ENCODE peak calls at places on chromosomes 5 and 9, in six cellular contexts. Z, C, S, V, J and G are unnamed samples.
A peak's percentile ranks its signal among the peaks of the same experiment; 100 is the strongest.

GRCh38 chr9:14428781-14429230 is 114.9 kb upstream of the NFIB start:
- DNase-seq in V (peak; percentile 78), S (peak; percentile 91), Z (peak; percentile 59), C (peak; percentile 60), J (no peak), G (peak; percentile 40)

GRCh38 chr5:179344301-179345178 is 721 bp downstream of the ADAMTS2 start:
- DNase-seq in J (no peak), C (no peak), Z (no peak), S (no peak), V (no peak), G (no peak)

GRCh38 chr9:101409079-101409477 is 10.4 kb downstream of the ZNF189 start:
- DNase-seq in S (no peak), V (no peak), C (no peak), Z (no peak), J (no peak), G (no peak)

GRCh38 chr9:72473474-72474241 is 47.8 kb upstream of the TMC1 start:
- DNase-seq in C (no peak), Z (no peak), J (no peak), V (no peak), S (no peak), G (no peak)

GRCh38 chr9:93009337-93010015 is 49.0 kb upstream of the SUSD3 start:
- DNase-seq in Z (no peak), S (no peak), J (peak; percentile 29), C (no peak), V (no peak), G (no peak)

GRCh38 chr5:65127181-65127901 is 354.4 kb downstream of the ADAMTS6 start:
- DNase-seq in Z (no peak), V (no peak), S (no peak), J (no peak), C (no peak), G (no peak)

GRCh38 chr5:154900071-154900470 is 37.9 kb downstream of the GEMIN5 start:
- DNase-seq in J (no peak), C (no peak), S (no peak), Z (no peak), V (no peak), G (no peak)

GRCh38 chr5:1827410-1828397 is 26.5 kb downstream of the NDUFS6 start:
- DNase-seq in C (no peak), J (peak; percentile 56), Z (no peak), V (no peak), S (peak; percentile 39), G (no peak)

GRCh38 chr5:66285343-66285942 is 141.3 kb downstream of the SREK1 start:
- DNase-seq in C (no peak), J (no peak), Z (no peak), S (no peak), V (no peak), G (no peak)

GRCh38 chr5:109692011-109692410 is 2.3 kb downstream of the MAN2A1 start:
- DNase-seq in Z (no peak), C (no peak), J (no peak), S (peak; percentile 4), V (no peak), G (no peak)

GRCh38 chr5:73564644-73565165 is 734 bp downstream of the ANKRA2 start:
- DNase-seq in S (no peak), Z (no peak), C (no peak), V (no peak), J (no peak), G (no peak)

GRCh38 chr9:133274236-133275104 is 531 bp downstream of the ABO start:
- DNase-seq in V (no peak), C (no peak), Z (no peak), J (no peak), S (no peak), G (no peak)

GRCh38 chr5:113052041-113052795 is 75.6 kb downstream of the DCP2 start:
- DNase-seq in Z (no peak), C (no peak), V (no peak), S (no peak), J (no peak), G (no peak)

GRCh38 chr5:172872997-172873491 is 39.0 kb downstream of the ERGIC1 start:
- DNase-seq in C (peak; percentile 90), J (no peak), S (no peak), Z (no peak), V (peak; percentile 95), G (peak; percentile 66)

GRCh38 chr9:23492126-23493002 is 333.7 kb downstream of the ELAVL2 start:
- DNase-seq in V (no peak), C (no peak), S (peak; percentile 71), Z (peak; percentile 32), J (no peak), G (no peak)

GRCh38 chr5:132680780-132681475 is 7.1 kb downstream of the IL4 start:
- DNase-seq in Z (no peak), S (no peak), J (peak; percentile 19), V (peak; percentile 29), C (no peak), G (no peak)

GRCh38 chr9:132631280-132631679 is 38.5 kb downstream of the DDX31 start:
- DNase-seq in V (no peak), C (no peak), S (no peak), J (no peak), Z (no peak), G (no peak)

GRCh38 chr5:129392681-129393080 is 67.4 kb upstream of the ADAMTS19 start:
- DNase-seq in Z (no peak), S (no peak), V (no peak), C (no peak), J (no peak), G (no peak)

GRCh38 chr5:34059997-34060396 is 17.0 kb upstream of the C1QTNF3 start:
- DNase-seq in J (no peak), Z (no peak), S (no peak), V (no peak), C (no peak), G (no peak)

GRCh38 chr9:117305454-117305853 is 109.4 kb downstream of the ASTN2 start:
- DNase-seq in J (no peak), S (no peak), Z (no peak), V (no peak), C (no peak), G (no peak)

GRCh38 chr9:133708770-133709611 is 29.2 kb downstream of the SARDH start:
- DNase-seq in S (peak; percentile 50), C (no peak), V (peak; percentile 54), Z (peak; percentile 30), J (peak; percentile 72), G (no peak)

GRCh38 chr9:86741311-86742215 is 205.7 kb downstream of the GAS1 start:
- DNase-seq in Z (no peak), V (no peak), S (no peak), J (no peak), C (no peak), G (no peak)

GRCh38 chr5:96150007-96150406 is 188.4 kb upstream of the ELL2 start:
- DNase-seq in Z (no peak), V (no peak), S (no peak), J (no peak), C (no peak), G (no peak)

GRCh38 chr5:80245986-80246781 is 9.7 kb downstream of the SERINC5 start:
- DNase-seq in J (no peak), Z (no peak), V (no peak), S (peak; percentile 84), C (no peak), G (no peak)

GRCh38 chr9:83336696-83337095 is 201.5 kb downstream of the FRMD3 start:
- DNase-seq in S (peak; percentile 8), J (no peak), V (no peak), Z (no peak), C (no peak), G (no peak)

GRCh38 chr5:55572011-55572410 is 37.2 kb upstream of the PLPP1 start:
- DNase-seq in S (no peak), V (no peak), J (no peak), C (no peak), Z (no peak), G (no peak)

GRCh38 chr5:173997331-173997730 is 8.4 kb downstream of the C5orf47 start:
- DNase-seq in V (no peak), J (no peak), C (no peak), S (no peak), Z (no peak), G (no peak)

GRCh38 chr5:107230367-107230766 is 440.4 kb downstream of the EFNA5 start:
- DNase-seq in S (no peak), J (no peak), Z (no peak), C (no peak), V (no peak), G (no peak)
- H3K4me1 ChIP-seq in S (no peaks in the 10 kb centered on the region), J (no peaks in the 10 kb centered on the region), Z (no peaks in the 10 kb centered on the region), C (no peaks in the 10 kb centered on the region), V (no peaks in the 10 kb centered on the region), G (no peaks in the 10 kb centered on the region)

DNA sequence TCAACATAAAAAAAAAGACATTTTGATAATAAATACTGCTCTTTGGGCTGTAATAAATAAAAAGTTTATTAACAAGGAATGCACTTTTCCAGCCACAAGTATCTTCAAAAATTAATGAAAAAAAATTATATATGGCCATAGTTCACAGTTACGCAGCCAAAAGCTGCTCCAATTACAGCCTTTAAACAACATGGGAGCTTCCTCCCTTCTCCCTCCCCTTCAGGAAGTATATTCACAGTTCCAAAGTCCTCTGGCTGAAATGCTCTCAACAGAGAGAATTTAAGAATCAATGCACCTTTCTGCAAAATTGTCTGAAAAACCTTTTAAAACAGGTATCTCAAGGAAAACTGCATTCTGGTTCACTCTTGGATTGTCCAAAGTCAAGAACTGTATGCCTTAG is 5.9 kb downstream of the PLK2 start:
- DNase-seq in C (no peak), S (no peak), Z (no peak), V (no peak), J (no peak), G (no peak)
- H3K4me3 ChIP-seq in C (no peak overlapping the region), S (no peak overlapping the region), Z (no peak overlapping the region), V (no peak overlapping the region), J (no peak overlapping the region), G (peak overlapping the region; percentile 90)

GRCh38 chr9:136627703-136628102 is 35.0 kb upstream of the EGFL7 start:
- DNase-seq in Z (no peak), J (no peak), S (no peak), V (no peak), C (peak; percentile 9), G (no peak)
- TF ChIP-seq CTCF in Z (no peak), J (no peak), S (no peak), V (no peak), C (no peak), G (no peak)

DNA sequence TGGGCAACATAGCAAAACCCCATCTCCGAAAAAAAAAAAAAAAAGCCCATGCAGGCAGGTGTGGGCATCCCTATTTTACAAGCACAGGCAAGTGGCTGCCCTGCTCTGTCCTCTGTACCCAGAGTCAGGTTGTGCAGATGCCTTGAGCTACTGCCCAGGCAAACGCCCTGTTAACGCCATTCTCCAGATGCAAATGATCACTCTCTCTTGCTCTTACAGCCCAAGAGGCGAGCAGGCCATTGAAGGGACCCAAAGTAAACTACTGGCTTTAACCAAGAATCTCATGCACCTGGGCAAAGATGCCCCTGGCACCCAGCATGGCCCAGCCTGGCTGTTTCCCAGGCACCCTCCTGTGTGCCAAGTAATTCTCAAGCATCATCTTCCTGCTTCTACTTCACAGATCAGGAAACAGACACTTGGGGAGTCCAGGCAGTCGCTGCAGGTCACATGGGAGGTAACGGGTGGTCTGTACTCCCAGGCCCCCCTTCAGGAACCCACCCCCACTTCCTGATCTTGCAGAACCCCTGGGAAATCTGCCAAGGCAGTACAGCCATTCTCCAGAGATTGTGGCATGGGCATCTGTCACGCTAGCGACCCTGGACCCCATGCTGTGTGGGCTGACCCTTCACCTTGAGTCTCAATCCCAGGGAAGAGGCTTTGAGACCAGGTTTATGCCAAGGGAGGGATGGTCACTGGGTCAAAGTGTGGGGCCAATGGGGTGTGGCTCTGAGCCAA is 14.2 kb downstream of the EEIG1 start:
- DNase-seq in Z (no peak), V (no peak), J (no peak), C (peak; percentile 37), S (no peak), G (no peak)
- H3K4me1 ChIP-seq in Z (peaks cover 30% of the 10 kb centered on the region), V (peaks cover 88% of the 10 kb centered on the region), J (peaks cover 98% of the 10 kb centered on the region), C (peaks cover 70% of the 10 kb centered on the region), S (peaks cover 19% of the 10 kb centered on the region), G (peaks cover 62% of the 10 kb centered on the region)

GRCh38 chr5:148791334-148791667 is 35.1 kb upstream of the ADRB2 start:
- DNase-seq in Z (no peak), C (no peak), J (no peak), S (no peak), V (no peak), G (no peak)
- H3K4me3 ChIP-seq in Z (no peak overlapping the region), C (no peak overlapping the region), J (no peak overlapping the region), S (no peak overlapping the region), V (no peak overlapping the region), G (no peak overlapping the region)